ENCODE peak calls at places on chromosomes 16 and 17, in six cellular contexts. N is Peyer's patch; A is heart left ventricle; R is CD8-positive, alpha-beta memory T cell; H is aorta; J is uterus. C is an unnamed sample.

GRCh38 chr16:56613706-56614105 is 5.3 kb downstream of the MT2A start:
- DNase-seq in A (no peak), J (no peak), N (no peak), H (no peak), R (no peak), C (no peak)

GRCh38 chr16:50637716-50638602 is 43.2 kb downstream of the SNX20 start:
- DNase-seq in R (no peak), H (no peak), A (no peak), N (no peak), J (no peak), C (no peak)

GRCh38 chr17:2874211-2874686 is 78.0 kb downstream of the RAP1GAP2 start:
- DNase-seq in J (no peak), A (no peak), N (no peak), H (no peak), R (no peak), C (no peak)

GRCh38 chr17:64466019-64466735 is 17.3 kb downstream of the MILR1 start:
- DNase-seq in A (no peak), H (no peak), N (no peak), J (no peak), R (no peak), C (no peak)

GRCh38 chr16:67857547-67858233 is 10.2 kb upstream of the CENPT start:
- DNase-seq in A (peak; percentile 78), R (no peak), J (peak; percentile 82), H (peak; percentile 88), N (peak; percentile 80), C (peak; percentile 86)

GRCh38 chr16:50879873-50880695 is 138.2 kb downstream of the CYLD start:
- DNase-seq in H (no peak), A (no peak), J (no peak), N (no peak), R (no peak), C (no peak)

GRCh38 chr16:56657555-56658430 is at the start of gene MT1F:
- DNase-seq in H (peak; percentile 89), A (peak; percentile 71), N (peak; percentile 99), R (peak; percentile 67), J (peak; percentile 55), C (peak; percentile 77)

GRCh38 chr17:63635787-63636186 is 13.6 kb downstream of the MAP3K3 start:
- DNase-seq in A (no peak), N (no peak), J (no peak), H (no peak), R (no peak), C (no peak)

GRCh38 chr17:882827-883585 is 96.6 kb downstream of the NXN start:
- DNase-seq in N (no peak), J (peak; percentile 84), R (no peak), H (no peak), A (peak; percentile 85), C (peak; percentile 87)

GRCh38 chr17:47789611-47790520 is 31.7 kb downstream of the OSBPL7 start:
- DNase-seq in J (no peak), H (peak; percentile 88), R (peak; percentile 43), A (peak; percentile 62), N (peak; percentile 73), C (peak; percentile 82)

GRCh38 chr17:38425048-38425447 is 3.2 kb upstream of the ARHGAP23 start:
- DNase-seq in N (no peak), R (no peak), A (peak; percentile 48), J (no peak), H (no peak), C (no peak)

GRCh38 chr16:23359092-23359760 is 57.1 kb downstream of the SCNN1B start:
- DNase-seq in J (no peak), H (peak; percentile 33), N (no peak), A (no peak), R (no peak), C (no peak)

DNA sequence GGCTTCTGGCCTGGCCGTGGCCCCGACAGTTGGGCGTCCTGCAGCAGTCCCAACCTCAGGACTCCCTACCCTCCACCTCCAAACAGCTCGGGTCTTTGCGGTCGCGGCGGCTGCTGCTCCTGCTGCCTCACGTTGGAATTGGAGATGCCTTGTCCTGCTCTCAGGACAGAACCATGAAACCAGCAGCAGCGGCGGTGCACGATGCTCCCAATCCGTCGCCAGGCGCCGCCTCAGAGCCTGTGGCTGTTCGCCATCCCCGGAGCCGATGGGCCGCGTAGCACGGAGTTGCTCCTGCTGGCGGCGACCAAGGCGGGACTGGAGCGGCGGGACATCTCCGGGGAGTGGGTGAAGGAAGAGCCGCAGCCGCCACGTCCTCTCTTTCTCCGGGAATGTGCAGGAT is 1965.9 kb downstream of the TP53TG3F start:
- DNase-seq in H (no peak), A (no peak), N (no peak), J (no peak), R (no peak), C (peak; percentile 36)
- H3K9me3 ChIP-seq in H (no peaks in the 10 kb centered on the region), A (no peaks in the 10 kb centered on the region), N (no peaks in the 10 kb centered on the region), J (no peaks in the 10 kb centered on the region), R (no peaks in the 10 kb centered on the region), C (no peaks in the 10 kb centered on the region)

GRCh38 chr17:15238064-15238463 is 27.1 kb downstream of the PMP22 start:
- DNase-seq in A (no peak), N (no peak), H (no peak), J (no peak), R (no peak), C (no peak)

GRCh38 chr17:15233971-15234370 is 31.2 kb downstream of the PMP22 start:
- DNase-seq in A (no peak), R (no peak), J (no peak), N (no peak), H (no peak), C (no peak)

GRCh38 chr17:15239471-15239870 is 25.7 kb downstream of the PMP22 start:
- DNase-seq in R (no peak), H (no peak), J (no peak), N (no peak), A (no peak), C (no peak)

GRCh38 chr17:15236281-15237105 is 28.6 kb downstream of the PMP22 start:
- DNase-seq in J (no peak), H (no peak), A (no peak), R (no peak), N (no peak), C (no peak)

GRCh38 chr17:15237106-15237425 is 28.1 kb downstream of the PMP22 start:
- DNase-seq in A (no peak), N (no peak), J (no peak), H (no peak), R (no peak), C (no peak)
- H3K4me1 ChIP-seq in A (peaks cover 92% of the 10 kb centered on the region), N (no peaks in the 10 kb centered on the region), J (no peaks in the 10 kb centered on the region), H (no peaks in the 10 kb centered on the region), R (no peaks in the 10 kb centered on the region), C (peaks cover 13% of the 10 kb centered on the region)

DNA sequence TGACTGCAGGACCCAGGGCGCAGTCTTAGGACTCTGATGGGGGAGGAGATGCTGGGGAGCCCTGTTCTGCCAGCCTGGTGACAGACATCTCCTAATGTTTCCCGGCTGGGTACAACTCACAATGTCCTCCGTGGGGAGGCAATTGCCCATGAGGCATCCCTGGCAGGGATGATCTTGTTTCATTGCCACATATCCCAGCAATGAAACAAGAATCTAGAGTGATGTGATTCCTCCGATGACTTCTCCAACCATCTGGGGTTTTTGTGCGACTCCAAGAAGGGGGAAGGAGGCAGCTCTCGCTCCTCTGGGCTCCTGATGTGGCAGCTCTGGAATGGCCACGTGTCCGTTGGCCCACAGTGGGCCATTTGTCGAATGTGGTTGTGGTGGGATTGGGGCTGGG is 255.8 kb downstream of the SEC14L1 start:
- DNase-seq in R (no peak), H (no peak), J (no peak), A (no peak), N (no peak), C (no peak)
- H3K27ac ChIP-seq in R (no peak overlapping the region), H (no peak overlapping the region), J (peak overlapping the region; percentile 20), A (no peak overlapping the region), N (no peak overlapping the region), C (no peak overlapping the region)

GRCh38 chr17:13671341-13671740 is 69.6 kb upstream of the HS3ST3A1 start:
- DNase-seq in J (no peak), R (no peak), H (no peak), A (no peak), N (no peak), C (no peak)

GRCh38 chr17:13671771-13672170 is 70.0 kb upstream of the HS3ST3A1 start:
- DNase-seq in R (no peak), N (no peak), A (no peak), J (no peak), H (no peak), C (no peak)

GRCh38 chr17:13665872-13666635 is 64.3 kb upstream of the HS3ST3A1 start:
- DNase-seq in J (no peak), N (no peak), A (no peak), R (no peak), H (no peak), C (peak; percentile 19)
- H3K9me3 ChIP-seq in J (no peaks in the 10 kb centered on the region), N (no peaks in the 10 kb centered on the region), A (no peaks in the 10 kb centered on the region), R (no peaks in the 10 kb centered on the region), H (peaks cover 3% of the 10 kb centered on the region), C (no peaks in the 10 kb centered on the region)

DNA sequence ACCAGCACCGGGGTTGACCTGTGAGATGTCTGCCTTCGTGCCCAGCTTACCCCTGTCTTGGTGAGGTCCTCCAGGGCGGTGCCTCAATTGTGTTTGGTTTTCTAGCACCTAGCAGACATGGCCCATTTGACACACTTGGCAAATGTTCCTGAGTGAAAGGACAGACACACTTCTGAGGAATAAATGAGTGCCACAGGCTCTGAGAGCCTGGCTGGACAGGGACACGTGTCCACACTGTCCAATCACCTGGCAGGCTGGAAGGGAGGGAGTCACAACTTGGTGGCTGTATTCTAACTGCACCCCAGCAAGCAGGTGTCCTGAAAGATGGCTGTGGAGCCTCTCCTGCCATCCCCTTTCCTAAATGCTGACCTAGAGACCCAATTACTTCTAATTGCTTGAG is 7.4 kb downstream of the MAP3K14 start:
- DNase-seq in N (no peak), A (no peak), R (no peak), H (no peak), J (no peak), C (no peak)
- H3K4me1 ChIP-seq in N (peaks cover 69% of the 10 kb centered on the region), A (peaks cover 100% of the 10 kb centered on the region), R (peaks cover 82% of the 10 kb centered on the region), H (peaks cover 6% of the 10 kb centered on the region), J (peaks cover 20% of the 10 kb centered on the region), C (peaks cover 47% of the 10 kb centered on the region)

GRCh38 chr17:14427914-14428639 is 127.2 kb downstream of the HS3ST3B1 start:
- DNase-seq in N (no peak), A (no peak), J (no peak), R (peak; percentile 37), H (no peak), C (no peak)
- H3K27ac ChIP-seq in N (no peak overlapping the region), A (no peak overlapping the region), J (no peak overlapping the region), R (no peak overlapping the region), H (no peak overlapping the region), C (no peak overlapping the region)

DNA sequence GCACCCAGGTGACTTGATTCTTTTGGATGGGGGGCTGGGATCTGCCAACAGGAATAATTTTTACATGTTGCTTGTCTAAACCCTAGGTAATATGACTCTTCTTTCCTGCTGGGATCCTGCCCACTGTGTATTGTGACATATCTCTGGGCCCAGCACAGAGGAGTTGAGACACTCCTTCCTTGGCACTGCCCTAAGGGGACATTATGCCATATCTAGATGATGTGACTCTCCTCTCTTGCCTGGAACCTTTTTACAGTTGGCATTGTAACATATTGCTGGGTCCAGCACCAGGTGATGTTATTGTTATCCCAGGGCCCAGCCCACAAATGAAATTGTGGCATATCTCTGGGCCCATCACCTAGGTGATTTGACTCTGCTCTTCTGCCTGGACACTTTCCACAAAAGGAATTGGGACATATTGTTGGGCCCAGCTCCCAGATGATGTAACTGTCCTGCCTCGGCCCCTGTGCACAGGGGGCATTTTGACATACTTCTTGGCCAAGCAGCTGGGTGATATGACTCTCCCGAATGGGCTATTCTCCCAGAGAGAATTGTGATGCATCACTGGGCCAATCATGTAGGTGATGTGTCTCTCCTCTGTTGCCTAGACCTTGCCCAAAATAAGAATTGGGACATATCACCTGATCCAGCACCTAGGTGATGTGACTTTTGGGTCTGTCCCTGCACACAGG is 1837.7 kb downstream of the TP53TG3F start:
- DNase-seq in N (no peak), H (no peak), A (no peak), R (no peak), J (no peak), C (no peak)
- H3K9me3 ChIP-seq in N (no peaks in the 10 kb centered on the region), H (peaks cover 2% of the 10 kb centered on the region), A (no peaks in the 10 kb centered on the region), R (no peaks in the 10 kb centered on the region), J (no peaks in the 10 kb centered on the region), C (no peaks in the 10 kb centered on the region)

GRCh38 chr17:67831268-67831667 is 6.0 kb downstream of the BPTF start:
- DNase-seq in A (no peak), R (no peak), J (no peak), H (no peak), N (no peak), C (no peak)
- H3K4me1 ChIP-seq in A (peaks cover 74% of the 10 kb centered on the region), R (peaks cover 62% of the 10 kb centered on the region), J (peaks cover 9% of the 10 kb centered on the region), H (no peaks in the 10 kb centered on the region), N (peaks cover 17% of the 10 kb centered on the region), C (peaks cover 13% of the 10 kb centered on the region)

C was measured in right cardiac atrium.